ENCODE peak calls at places on chromosomes 11 and 22, in ten cellular contexts. X is transverse colon; F is fibroblast of lung; Y is heart right ventricle; U is CD4-positive, alpha-beta T cell; D is AG04450; T is astrocyte; I is H7; Q is Panc1; C is psoas muscle. S is an unnamed sample.

GRCh38 chr22:43446037-43446803 is 34.4 kb downstream of the MPPED1 start:
- DNase-seq in X (no peak), F (no peak), Y (no peak), U (no peak), D (no peak), T (no peak), I (no peak), Q (peak; percentile 17), C (no peak), S (peak; percentile 36)

GRCh38 chr11:113991718-113992458 is 17.0 kb downstream of the HTR3A start:
- DNase-seq in X (no peak), F (no peak), Y (no peak), U (no peak), D (no peak), T (no peak), I (no peak), Q (no peak), C (no peak), S (no peak)

GRCh38 chr11:59551651-59552521 is 40.5 kb downstream of the OR4D9 start:
- DNase-seq in X (no peak), F (peak; percentile 80), Y (peak; percentile 36), U (no peak), D (no peak), T (peak; percentile 66), I (no peak), Q (no peak), C (no peak), S (no peak)

GRCh38 chr11:78147807-78148206 is 8.4 kb upstream of the ALG8 start:
- DNase-seq in X (no peak), F (no peak), Y (no peak), U (no peak), D (no peak), T (no peak), I (no peak), Q (no peak), C (no peak), S (no peak)

GRCh38 chr22:41683616-41684015 is 5.1 kb downstream of the SNU13 start:
- DNase-seq in X (no peak), F (no peak), Y (no peak), U (no peak), D (no peak), T (no peak), I (no peak), Q (no peak), C (no peak), S (no peak)

GRCh38 chr11:112320668-112321067 is 60.0 kb upstream of the PLET1 start:
- DNase-seq in X (peak; percentile 68), F (peak; percentile 88), Y (peak; percentile 74), U (no peak), D (peak; percentile 66), T (peak; percentile 86), I (no peak), Q (no peak), C (peak; percentile 73), S (peak; percentile 81)

GRCh38 chr22:17586831-17587440 is 23.6 kb downstream of the SLC25A18 start:
- DNase-seq in X (no peak), F (no peak), Y (no peak), U (no peak), D (no peak), T (no peak), I (no peak), Q (no peak), C (no peak), S (peak; percentile 61)

GRCh38 chr11:130023204-130023603 is 20.6 kb upstream of the PRDM10 start:
- DNase-seq in X (no peak), F (peak; percentile 78), Y (no peak), U (no peak), D (no peak), T (peak; percentile 71), I (no peak), Q (peak; percentile 47), C (no peak), S (no peak)

GRCh38 chr11:10487002-10487647 is 32.1 kb downstream of the AMPD3 start:
- DNase-seq in X (no peak), F (no peak), Y (no peak), U (no peak), D (no peak), T (no peak), I (peak; percentile 18), Q (no peak), C (no peak), S (no peak)

GRCh38 chr22:47094861-47095330 is 332.4 kb downstream of the TBC1D22A start:
- DNase-seq in X (no peak), F (peak; percentile 72), Y (no peak), U (no peak), D (no peak), T (peak; percentile 60), I (no peak), Q (no peak), C (no peak), S (no peak)

GRCh38 chr22:19764050-19764593 is 3.5 kb downstream of the TBX1 start:
- DNase-seq in X (no peak), F (no peak), Y (no peak), U (no peak), D (no peak), T (no peak), I (no peak), Q (no peak), C (no peak), S (no peak)

GRCh38 chr22:19763141-19764049 is 2.8 kb downstream of the TBX1 start:
- DNase-seq in X (no peak), F (no peak), Y (no peak), U (no peak), D (no peak), T (no peak), I (peak; percentile 77), Q (no peak), C (no peak), S (no peak)

GRCh38 chr22:19761022-19761499 is 483 bp downstream of the TBX1 start:
- DNase-seq in X (no peak), F (no peak), Y (no peak), U (no peak), D (no peak), T (no peak), I (peak; percentile 89), Q (no peak), C (no peak), S (no peak)

GRCh38 chr22:19761500-19762314 is 1.1 kb downstream of the TBX1 start:
- DNase-seq in X (no peak), F (no peak), Y (no peak), U (no peak), D (no peak), T (no peak), I (peak; percentile 82), Q (no peak), C (no peak), S (no peak)

GRCh38 chr22:19762315-19763140 is 1.9 kb downstream of the TBX1 start:
- DNase-seq in X (no peak), F (no peak), Y (no peak), U (no peak), D (no peak), T (no peak), I (no peak), Q (no peak), C (no peak), S (no peak)
- H3K27me3 ChIP-seq in X (peaks cover 93% of the 10 kb centered on the region), F (peaks cover 79% of the 10 kb centered on the region), Y (peaks cover 76% of the 10 kb centered on the region), U (peaks cover 80% of the 10 kb centered on the region), D (peaks cover 78% of the 10 kb centered on the region), T (peaks cover 78% of the 10 kb centered on the region), I (peaks cover 95% of the 10 kb centered on the region), Q (no peaks in the 10 kb centered on the region), C (no peaks in the 10 kb centered on the region), S (peaks cover 85% of the 10 kb centered on the region)

GRCh38 chr22:37824674-37825641 is 1.8 kb downstream of the GALR3 start:
- DNase-seq in X (no peak), F (peak; percentile 50), Y (no peak), U (no peak), D (no peak), T (peak; percentile 29), I (peak; percentile 91), Q (no peak), C (no peak), S (no peak)

GRCh38 chr22:37820350-37820749 is 2.8 kb upstream of the GALR3 start:
- DNase-seq in X (no peak), F (no peak), Y (no peak), U (no peak), D (no peak), T (no peak), I (no peak), Q (no peak), C (no peak), S (no peak)

GRCh38 chr22:37822079-37822833 is 926 bp upstream of the GALR3 start:
- DNase-seq in X (no peak), F (no peak), Y (no peak), U (no peak), D (no peak), T (no peak), I (peak; percentile 84), Q (no peak), C (no peak), S (no peak)

GRCh38 chr22:37827056-37827455 is 3.9 kb downstream of the GALR3 start:
- DNase-seq in X (no peak), F (peak; percentile 14), Y (peak; percentile 64), U (no peak), D (no peak), T (no peak), I (peak; percentile 36), Q (no peak), C (peak; percentile 80), S (no peak)

GRCh38 chr22:37823134-37823985 is at the start of gene GALR3:
- DNase-seq in X (no peak), F (no peak), Y (no peak), U (no peak), D (no peak), T (no peak), I (peak; percentile 71), Q (no peak), C (no peak), S (no peak)
- H3K27me3 ChIP-seq in X (peaks cover 37% of the 10 kb centered on the region), F (peaks cover 7% of the 10 kb centered on the region), Y (no peaks in the 10 kb centered on the region), U (peaks cover 9% of the 10 kb centered on the region), D (peaks cover 21% of the 10 kb centered on the region), T (peaks cover 20% of the 10 kb centered on the region), I (peaks cover 47% of the 10 kb centered on the region), Q (no peaks in the 10 kb centered on the region), C (no peaks in the 10 kb centered on the region), S (peaks cover 43% of the 10 kb centered on the region)

DNA sequence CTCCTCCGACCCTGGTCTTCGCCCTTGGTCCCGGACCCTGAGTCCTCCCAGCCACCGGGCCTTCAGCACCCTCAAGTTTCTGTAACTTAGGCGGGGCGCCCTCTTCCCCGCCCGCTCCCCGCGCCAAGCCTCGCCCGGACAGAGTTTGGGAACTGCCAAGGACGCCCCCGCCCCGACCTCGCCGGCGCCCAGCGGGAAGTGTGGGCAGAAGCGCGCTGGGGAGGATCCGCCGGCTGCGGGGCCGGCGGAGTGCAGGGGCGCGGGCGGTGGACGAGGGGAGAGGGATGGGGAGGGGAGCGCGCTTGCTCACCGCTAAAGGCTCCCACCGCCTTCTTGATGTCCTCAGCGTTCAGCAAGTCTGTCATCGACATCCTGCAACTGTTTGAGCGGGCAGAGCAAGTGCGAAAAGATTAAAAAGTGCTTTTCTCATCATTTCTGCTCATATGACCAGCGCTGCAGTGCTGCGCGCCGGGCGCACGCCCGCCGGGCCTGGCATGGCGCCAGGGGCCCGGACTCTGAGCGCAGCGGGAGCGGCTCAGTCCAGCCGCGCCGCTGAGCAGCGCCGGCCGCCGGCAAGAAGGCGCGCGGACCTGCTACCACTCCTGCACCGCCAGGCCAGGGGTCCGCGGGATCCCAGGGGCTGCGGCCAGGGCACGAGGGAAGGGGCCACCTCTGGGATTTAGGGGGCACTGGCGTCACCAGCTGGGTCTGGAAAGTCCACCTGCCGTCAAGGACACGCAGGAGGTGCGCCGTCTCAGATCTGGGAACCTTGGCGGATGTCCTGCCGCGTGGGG is at the start of gene PVALB:
- DNase-seq in X (no peak), F (peak; percentile 29), Y (no peak), U (no peak), D (no peak), T (peak; percentile 3), I (peak; percentile 90), Q (no peak), C (no peak), S (no peak)
- H3K27me3 ChIP-seq in X (peaks cover 69% of the 10 kb centered on the region), F (peaks cover 38% of the 10 kb centered on the region), Y (peaks cover 37% of the 10 kb centered on the region), U (peaks cover 62% of the 10 kb centered on the region), D (peaks cover 71% of the 10 kb centered on the region), T (peaks cover 69% of the 10 kb centered on the region), I (peaks cover 46% of the 10 kb centered on the region), Q (peaks cover 8% of the 10 kb centered on the region), C (peaks cover 22% of the 10 kb centered on the region), S (peaks cover 70% of the 10 kb centered on the region)

GRCh38 chr22:49403102-49403501 is 424.6 kb downstream of the BRD1 start:
- DNase-seq in X (no peak), F (no peak), Y (no peak), U (no peak), D (no peak), T (no peak), I (no peak), Q (no peak), C (no peak), S (no peak)
- H3K27me3 ChIP-seq in X (peaks cover 3% of the 10 kb centered on the region), F (no peaks in the 10 kb centered on the region), Y (no peaks in the 10 kb centered on the region), U (peaks cover 4% of the 10 kb centered on the region), D (no peaks in the 10 kb centered on the region), T (no peaks in the 10 kb centered on the region), I (no peaks in the 10 kb centered on the region), Q (no peaks in the 10 kb centered on the region), C (peaks cover 3% of the 10 kb centered on the region), S (peaks cover 13% of the 10 kb centered on the region)

S was measured in upper lobe of right lung.